ENCODE peak calls at places on chromosome 11, in nine cellular contexts. H is activated CD8-positive, alpha-beta T cell treated with anti-CD3 and anti-CD28 coated beads for 36 hours; I is DMS153; F is fibroblast of the aortic adventitia; J is A549; N is heart left ventricle; S is lower lobe of right lung; T is lung; K is endothelial cell. B is an unnamed sample.

GRCh38 chr11:8241373-8242112 is 22.1 kb downstream of the LMO1 start:
- DNase-seq in J (no peak), N (no peak), F (no peak), T (no peak), I (no peak), K (no peak), H (no peak), S (no peak), B (no peak)

GRCh38 chr11:66317766-66318575 is 1.1 kb upstream of the CD248 start:
- DNase-seq in T (peak), S (no peak), I (no peak), J (no peak), K (no peak), F (peak), N (peak), H (peak), B (peak)

GRCh38 chr11:123221611-123222010 is 26.6 kb upstream of the CLMP start:
- DNase-seq in S (no peak), I (no peak), K (no peak), F (no peak), N (no peak), J (no peak), H (no peak), T (no peak), B (no peak)

GRCh38 chr11:83456075-83456474 is 169.9 kb upstream of the CCDC90B start:
- DNase-seq in I (no peak), J (no peak), F (no peak), S (no peak), K (no peak), T (no peak), N (no peak), H (no peak), B (peak)

GRCh38 chr11:130774703-130775102 is 141.6 kb downstream of the SNX19 start:
- DNase-seq in I (no peak), K (no peak), H (no peak), N (peak), J (no peak), S (no peak), F (no peak), T (no peak), B (no peak)

GRCh38 chr11:46446343-46446751 is 54.8 kb upstream of the CHRM4 start:
- DNase-seq in S (no peak), T (no peak), J (no peak), I (peak), H (no peak), K (no peak), F (peak), N (no peak), B (no peak)

GRCh38 chr11:128563308-128563707 is 24.1 kb downstream of the ETS1 start:
- DNase-seq in H (no peak), J (no peak), K (no peak), T (no peak), N (no peak), F (no peak), I (no peak), S (no peak), B (no peak)

GRCh38 chr11:68256331-68256741 is 15.4 kb downstream of the C11orf24 start:
- DNase-seq in F (peak), I (no peak), K (no peak), H (no peak), N (no peak), J (no peak), S (no peak), T (no peak), B (no peak)

GRCh38 chr11:78069465-78069864 is 5.8 kb downstream of the THRSP start:
- DNase-seq in J (no peak), K (no peak), T (no peak), H (no peak), N (no peak), I (peak), S (no peak), F (no peak), B (no peak)

GRCh38 chr11:82980292-82980691 is 78.8 kb downstream of the DDIAS start:
- DNase-seq in N (no peak), F (peak), H (no peak), J (peak), K (no peak), I (no peak), T (no peak), S (no peak), B (no peak)